ENCODE peak calls at places on chromosomes 2 and 18, in seven cellular contexts. One of them, this sample, is unnamed.

GRCh38 chr18:75818336-75818735 is 390.8 kb upstream of the SMIM21 start:
- DNase-seq in CD8-positive, alpha-beta T cell: no peak
- DNase-seq in sigmoid colon: no peak
- DNase-seq in CD4-positive, CD25-positive, alpha-beta regulatory T cell: no peak
- DNase-seq in tibial artery: no peak
- DNase-seq in CD8-positive, alpha-beta memory T cell: no peak
- DNase-seq in neuronal stem cell: no peak
- DNase-seq in this sample: no peak

GRCh38 chr2:40242315-40242714 is 209.6 kb downstream of the SLC8A1 start:
- DNase-seq in CD8-positive, alpha-beta T cell: no peak
- DNase-seq in sigmoid colon: no peak
- DNase-seq in CD4-positive, CD25-positive, alpha-beta regulatory T cell: no peak
- DNase-seq in tibial artery: no peak
- DNase-seq in CD8-positive, alpha-beta memory T cell: no peak
- DNase-seq in neuronal stem cell: peak; percentile 24
- DNase-seq in this sample: no peak

GRCh38 chr18:12309683-12310198 is 1.7 kb downstream of the TUBB6 start:
- DNase-seq in CD8-positive, alpha-beta T cell: no peak
- DNase-seq in sigmoid colon: no peak
- DNase-seq in CD4-positive, CD25-positive, alpha-beta regulatory T cell: no peak
- DNase-seq in tibial artery: no peak
- DNase-seq in CD8-positive, alpha-beta memory T cell: no peak
- DNase-seq in neuronal stem cell: no peak
- DNase-seq in this sample: no peak

GRCh38 chr18:74505776-74506175 is 9.6 kb downstream of the CNDP2 start:
- DNase-seq in CD8-positive, alpha-beta T cell: no peak
- DNase-seq in sigmoid colon: peak; percentile 52
- DNase-seq in CD4-positive, CD25-positive, alpha-beta regulatory T cell: no peak
- DNase-seq in tibial artery: no peak
- DNase-seq in CD8-positive, alpha-beta memory T cell: no peak
- DNase-seq in neuronal stem cell: no peak
- DNase-seq in this sample: no peak

GRCh38 chr2:95023222-95023597 is 2.3 kb upstream of the MAL start:
- DNase-seq in CD8-positive, alpha-beta T cell: peak; percentile 45
- DNase-seq in sigmoid colon: no peak
- DNase-seq in CD4-positive, CD25-positive, alpha-beta regulatory T cell: peak; percentile 89
- DNase-seq in tibial artery: no peak
- DNase-seq in CD8-positive, alpha-beta memory T cell: no peak
- DNase-seq in neuronal stem cell: no peak
- DNase-seq in this sample: peak; percentile 39

GRCh38 chr2:38512211-38512610 is 90.5 kb downstream of the HNRNPLL start:
- DNase-seq in CD8-positive, alpha-beta T cell: no peak
- DNase-seq in sigmoid colon: no peak
- DNase-seq in CD4-positive, CD25-positive, alpha-beta regulatory T cell: no peak
- DNase-seq in tibial artery: no peak
- DNase-seq in CD8-positive, alpha-beta memory T cell: no peak
- DNase-seq in neuronal stem cell: no peak
- DNase-seq in this sample: no peak

GRCh38 chr2:159804941-159805340 is 6.9 kb upstream of the CD302 start:
- DNase-seq in CD8-positive, alpha-beta T cell: no peak
- DNase-seq in sigmoid colon: no peak
- DNase-seq in CD4-positive, CD25-positive, alpha-beta regulatory T cell: no peak
- DNase-seq in tibial artery: no peak
- DNase-seq in CD8-positive, alpha-beta memory T cell: no peak
- DNase-seq in neuronal stem cell: no peak
- DNase-seq in this sample: no peak

GRCh38 chr18:51425889-51426288 is 228.4 kb upstream of the MEX3C start:
- DNase-seq in CD8-positive, alpha-beta T cell: no peak
- DNase-seq in sigmoid colon: no peak
- DNase-seq in CD4-positive, CD25-positive, alpha-beta regulatory T cell: no peak
- DNase-seq in tibial artery: no peak
- DNase-seq in CD8-positive, alpha-beta memory T cell: no peak
- DNase-seq in neuronal stem cell: no peak
- DNase-seq in this sample: no peak

GRCh38 chr18:21270453-21270852 is 28.4 kb downstream of the GREB1L start:
- DNase-seq in CD8-positive, alpha-beta T cell: no peak
- DNase-seq in sigmoid colon: no peak
- DNase-seq in CD4-positive, CD25-positive, alpha-beta regulatory T cell: no peak
- DNase-seq in tibial artery: no peak
- DNase-seq in CD8-positive, alpha-beta memory T cell: no peak
- DNase-seq in neuronal stem cell: no peak
- DNase-seq in this sample: no peak

GRCh38 chr2:109378682-109379081 is 235.1 kb downstream of the SEPTIN10 start:
- DNase-seq in CD8-positive, alpha-beta T cell: no peak
- DNase-seq in sigmoid colon: peak; percentile 13
- DNase-seq in CD4-positive, CD25-positive, alpha-beta regulatory T cell: no peak
- DNase-seq in tibial artery: no peak
- DNase-seq in CD8-positive, alpha-beta memory T cell: no peak
- DNase-seq in neuronal stem cell: no peak
- DNase-seq in this sample: no peak

GRCh38 chr2:128444816-128445532 is 126.3 kb upstream of the HS6ST1 start:
- DNase-seq in CD8-positive, alpha-beta T cell: no peak
- DNase-seq in sigmoid colon: no peak
- DNase-seq in CD4-positive, CD25-positive, alpha-beta regulatory T cell: no peak
- DNase-seq in tibial artery: peak; percentile 31
- DNase-seq in CD8-positive, alpha-beta memory T cell: no peak
- DNase-seq in neuronal stem cell: no peak
- DNase-seq in this sample: no peak

GRCh38 chr2:196314780-196315179 is 143.4 kb upstream of the STK17B start:
- DNase-seq in CD8-positive, alpha-beta T cell: no peak
- DNase-seq in sigmoid colon: no peak
- DNase-seq in CD4-positive, CD25-positive, alpha-beta regulatory T cell: no peak
- DNase-seq in tibial artery: no peak
- DNase-seq in CD8-positive, alpha-beta memory T cell: no peak
- DNase-seq in neuronal stem cell: no peak
- DNase-seq in this sample: no peak

GRCh38 chr18:65988972-65989371 is 238.2 kb downstream of the CDH7 start:
- DNase-seq in CD8-positive, alpha-beta T cell: no peak
- DNase-seq in sigmoid colon: no peak
- DNase-seq in CD4-positive, CD25-positive, alpha-beta regulatory T cell: no peak
- DNase-seq in tibial artery: no peak
- DNase-seq in CD8-positive, alpha-beta memory T cell: no peak
- DNase-seq in neuronal stem cell: no peak
- DNase-seq in this sample: no peak

GRCh38 chr2:136612079-136612478 is 153.3 kb upstream of the THSD7B start:
- DNase-seq in CD8-positive, alpha-beta T cell: no peak
- DNase-seq in sigmoid colon: no peak
- DNase-seq in CD4-positive, CD25-positive, alpha-beta regulatory T cell: no peak
- DNase-seq in tibial artery: no peak
- DNase-seq in CD8-positive, alpha-beta memory T cell: no peak
- DNase-seq in neuronal stem cell: no peak
- DNase-seq in this sample: no peak

GRCh38 chr2:73070651-73071451 is 661 bp downstream of the SFXN5 start:
- DNase-seq in CD8-positive, alpha-beta T cell: peak; percentile 95
- DNase-seq in sigmoid colon: peak; percentile 99
- DNase-seq in CD4-positive, CD25-positive, alpha-beta regulatory T cell: peak; percentile 95
- DNase-seq in tibial artery: peak; percentile 99
- DNase-seq in CD8-positive, alpha-beta memory T cell: peak; percentile 93
- DNase-seq in neuronal stem cell: peak; percentile 97
- DNase-seq in this sample: peak; percentile 88

GRCh38 chr18:34033968-34034367 is 190.7 kb downstream of the NOL4 start:
- DNase-seq in CD8-positive, alpha-beta T cell: no peak
- DNase-seq in sigmoid colon: no peak
- DNase-seq in CD4-positive, CD25-positive, alpha-beta regulatory T cell: no peak
- DNase-seq in tibial artery: no peak
- DNase-seq in CD8-positive, alpha-beta memory T cell: no peak
- DNase-seq in neuronal stem cell: no peak
- DNase-seq in this sample: no peak

GRCh38 chr2:226760412-226761194 is 39.0 kb downstream of the IRS1 start:
- DNase-seq in CD8-positive, alpha-beta T cell: no peak
- DNase-seq in sigmoid colon: no peak
- DNase-seq in CD4-positive, CD25-positive, alpha-beta regulatory T cell: no peak
- DNase-seq in tibial artery: no peak
- DNase-seq in CD8-positive, alpha-beta memory T cell: no peak
- DNase-seq in neuronal stem cell: no peak
- DNase-seq in this sample: no peak

GRCh38 chr2:82120120-82120519 is 1815.6 kb upstream of the LRRTM1 start:
- DNase-seq in CD8-positive, alpha-beta T cell: no peak
- DNase-seq in sigmoid colon: no peak
- DNase-seq in CD4-positive, CD25-positive, alpha-beta regulatory T cell: no peak
- DNase-seq in tibial artery: no peak
- DNase-seq in CD8-positive, alpha-beta memory T cell: no peak
- DNase-seq in neuronal stem cell: peak; percentile 14
- DNase-seq in this sample: no peak

GRCh38 chr2:62489162-62489561 is 16.8 kb downstream of the TMEM17 start:
- DNase-seq in CD8-positive, alpha-beta T cell: no peak
- DNase-seq in sigmoid colon: no peak
- DNase-seq in CD4-positive, CD25-positive, alpha-beta regulatory T cell: no peak
- DNase-seq in tibial artery: no peak
- DNase-seq in CD8-positive, alpha-beta memory T cell: no peak
- DNase-seq in neuronal stem cell: no peak
- DNase-seq in this sample: no peak

GRCh38 chr2:38615237-38615636 is 12.5 kb upstream of the HNRNPLL start:
- DNase-seq in CD8-positive, alpha-beta T cell: no peak
- DNase-seq in sigmoid colon: no peak
- DNase-seq in CD4-positive, CD25-positive, alpha-beta regulatory T cell: no peak
- DNase-seq in tibial artery: no peak
- DNase-seq in CD8-positive, alpha-beta memory T cell: no peak
- DNase-seq in neuronal stem cell: no peak
- DNase-seq in this sample: no peak

GRCh38 chr2:67210430-67210829 is 186.7 kb upstream of the ETAA1 start:
- DNase-seq in CD8-positive, alpha-beta T cell: no peak
- DNase-seq in sigmoid colon: no peak
- DNase-seq in CD4-positive, CD25-positive, alpha-beta regulatory T cell: no peak
- DNase-seq in tibial artery: no peak
- DNase-seq in CD8-positive, alpha-beta memory T cell: no peak
- DNase-seq in neuronal stem cell: no peak
- DNase-seq in this sample: no peak

GRCh38 chr2:4404363-4404762 is 701.0 kb downstream of the DCDC2C start:
- DNase-seq in CD8-positive, alpha-beta T cell: no peak
- DNase-seq in sigmoid colon: no peak
- DNase-seq in CD4-positive, CD25-positive, alpha-beta regulatory T cell: no peak
- DNase-seq in tibial artery: no peak
- DNase-seq in CD8-positive, alpha-beta memory T cell: no peak
- DNase-seq in neuronal stem cell: no peak
- DNase-seq in this sample: no peak

GRCh38 chr2:3807853-3808252 is 104.5 kb downstream of the DCDC2C start:
- DNase-seq in CD8-positive, alpha-beta T cell: no peak
- DNase-seq in sigmoid colon: no peak
- DNase-seq in CD4-positive, CD25-positive, alpha-beta regulatory T cell: no peak
- DNase-seq in tibial artery: no peak
- DNase-seq in CD8-positive, alpha-beta memory T cell: no peak
- DNase-seq in neuronal stem cell: no peak
- DNase-seq in this sample: no peak

GRCh38 chr2:12684471-12684936 is 32.2 kb upstream of the TRIB2 start:
- DNase-seq in CD8-positive, alpha-beta T cell: no peak
- DNase-seq in sigmoid colon: peak; percentile 71
- DNase-seq in CD4-positive, CD25-positive, alpha-beta regulatory T cell: no peak
- DNase-seq in tibial artery: no peak
- DNase-seq in CD8-positive, alpha-beta memory T cell: no peak
- DNase-seq in neuronal stem cell: no peak
- DNase-seq in this sample: no peak

GRCh38 chr18:31736630-31737029 is 24.1 kb downstream of the SLC25A52 start:
- DNase-seq in CD8-positive, alpha-beta T cell: no peak
- DNase-seq in sigmoid colon: no peak
- DNase-seq in CD4-positive, CD25-positive, alpha-beta regulatory T cell: no peak
- DNase-seq in tibial artery: no peak
- DNase-seq in CD8-positive, alpha-beta memory T cell: no peak
- DNase-seq in neuronal stem cell: no peak
- DNase-seq in this sample: no peak

GRCh38 chr2:19120941-19121750 is 237.3 kb downstream of the OSR1 start:
- DNase-seq in CD8-positive, alpha-beta T cell: no peak
- DNase-seq in sigmoid colon: no peak
- DNase-seq in CD4-positive, CD25-positive, alpha-beta regulatory T cell: no peak
- DNase-seq in tibial artery: no peak
- DNase-seq in CD8-positive, alpha-beta memory T cell: no peak
- DNase-seq in neuronal stem cell: no peak
- DNase-seq in this sample: no peak

GRCh38 chr2:1601471-1602358 is 142.6 kb downstream of the PXDN start:
- DNase-seq in CD8-positive, alpha-beta T cell: no peak
- DNase-seq in sigmoid colon: no peak
- DNase-seq in CD4-positive, CD25-positive, alpha-beta regulatory T cell: no peak
- DNase-seq in tibial artery: peak; percentile 39
- DNase-seq in CD8-positive, alpha-beta memory T cell: no peak
- DNase-seq in neuronal stem cell: no peak
- DNase-seq in this sample: no peak
- H3K4me1 ChIP-seq in CD8-positive, alpha-beta T cell: no peaks in the 10 kb centered on the region
- H3K4me1 ChIP-seq in sigmoid colon: no peaks in the 10 kb centered on the region
- H3K4me1 ChIP-seq in CD4-positive, CD25-positive, alpha-beta regulatory T cell: no peaks in the 10 kb centered on the region
- H3K4me1 ChIP-seq in tibial artery: no peaks in the 10 kb centered on the region
- H3K4me1 ChIP-seq in CD8-positive, alpha-beta memory T cell: no peaks in the 10 kb centered on the region
- H3K4me1 ChIP-seq in neuronal stem cell: no peaks in the 10 kb centered on the region
- H3K4me1 ChIP-seq in this sample: no peaks in the 10 kb centered on the region

GRCh38 chr2:102126660-102127059 is 15.9 kb upstream of the IL1R1 start:
- DNase-seq in CD8-positive, alpha-beta T cell: no peak
- DNase-seq in sigmoid colon: no peak
- DNase-seq in CD4-positive, CD25-positive, alpha-beta regulatory T cell: no peak
- DNase-seq in tibial artery: no peak
- DNase-seq in CD8-positive, alpha-beta memory T cell: no peak
- DNase-seq in neuronal stem cell: no peak
- DNase-seq in this sample: no peak
- H3K4me1 ChIP-seq in CD8-positive, alpha-beta T cell: no peaks in the 10 kb centered on the region
- H3K4me1 ChIP-seq in sigmoid colon: no peaks in the 10 kb centered on the region
- H3K4me1 ChIP-seq in CD4-positive, CD25-positive, alpha-beta regulatory T cell: no peaks in the 10 kb centered on the region
- H3K4me1 ChIP-seq in tibial artery: no peaks in the 10 kb centered on the region
- H3K4me1 ChIP-seq in CD8-positive, alpha-beta memory T cell: no peaks in the 10 kb centered on the region
- H3K4me1 ChIP-seq in neuronal stem cell: no peaks in the 10 kb centered on the region
- H3K4me1 ChIP-seq in this sample: no peaks in the 10 kb centered on the region

GRCh38 chr2:28368417-28368798 is 24.2 kb upstream of the FOSL2 start:
- DNase-seq in CD8-positive, alpha-beta T cell: no peak
- DNase-seq in sigmoid colon: no peak
- DNase-seq in CD4-positive, CD25-positive, alpha-beta regulatory T cell: no peak
- DNase-seq in tibial artery: no peak
- DNase-seq in CD8-positive, alpha-beta memory T cell: no peak
- DNase-seq in neuronal stem cell: no peak
- DNase-seq in this sample: no peak
- H3K4me1 ChIP-seq in CD8-positive, alpha-beta T cell: peaks cover 42% of the 10 kb centered on the region
- H3K4me1 ChIP-seq in sigmoid colon: no peaks in the 10 kb centered on the region
- H3K4me1 ChIP-seq in CD4-positive, CD25-positive, alpha-beta regulatory T cell: peaks cover 42% of the 10 kb centered on the region
- H3K4me1 ChIP-seq in tibial artery: no peaks in the 10 kb centered on the region
- H3K4me1 ChIP-seq in CD8-positive, alpha-beta memory T cell: peaks cover 46% of the 10 kb centered on the region
- H3K4me1 ChIP-seq in neuronal stem cell: peaks cover 6% of the 10 kb centered on the region
- H3K4me1 ChIP-seq in this sample: peaks cover 42% of the 10 kb centered on the region

GRCh38 chr18:59876310-59876626 is 23.5 kb upstream of the PMAIP1 start:
- DNase-seq in CD8-positive, alpha-beta T cell: no peak
- DNase-seq in sigmoid colon: no peak
- DNase-seq in CD4-positive, CD25-positive, alpha-beta regulatory T cell: no peak
- DNase-seq in tibial artery: no peak
- DNase-seq in CD8-positive, alpha-beta memory T cell: no peak
- DNase-seq in neuronal stem cell: no peak
- DNase-seq in this sample: no peak

GRCh38 chr18:59873616-59874015 is 26.2 kb upstream of the PMAIP1 start:
- DNase-seq in CD8-positive, alpha-beta T cell: no peak
- DNase-seq in sigmoid colon: no peak
- DNase-seq in CD4-positive, CD25-positive, alpha-beta regulatory T cell: no peak
- DNase-seq in tibial artery: no peak
- DNase-seq in CD8-positive, alpha-beta memory T cell: no peak
- DNase-seq in neuronal stem cell: no peak
- DNase-seq in this sample: no peak

GRCh38 chr18:59871711-59872362 is 28.0 kb upstream of the PMAIP1 start:
- DNase-seq in CD8-positive, alpha-beta T cell: no peak
- DNase-seq in sigmoid colon: no peak
- DNase-seq in CD4-positive, CD25-positive, alpha-beta regulatory T cell: no peak
- DNase-seq in tibial artery: no peak
- DNase-seq in CD8-positive, alpha-beta memory T cell: no peak
- DNase-seq in neuronal stem cell: no peak
- DNase-seq in this sample: no peak

GRCh38 chr18:59877366-59877765 is 22.4 kb upstream of the PMAIP1 start:
- DNase-seq in CD8-positive, alpha-beta T cell: no peak
- DNase-seq in sigmoid colon: no peak
- DNase-seq in CD4-positive, CD25-positive, alpha-beta regulatory T cell: no peak
- DNase-seq in tibial artery: no peak
- DNase-seq in CD8-positive, alpha-beta memory T cell: no peak
- DNase-seq in neuronal stem cell: no peak
- DNase-seq in this sample: no peak

GRCh38 chr18:59874166-59874565 is 25.6 kb upstream of the PMAIP1 start:
- DNase-seq in CD8-positive, alpha-beta T cell: no peak
- DNase-seq in sigmoid colon: no peak
- DNase-seq in CD4-positive, CD25-positive, alpha-beta regulatory T cell: no peak
- DNase-seq in tibial artery: no peak
- DNase-seq in CD8-positive, alpha-beta memory T cell: no peak
- DNase-seq in neuronal stem cell: no peak
- DNase-seq in this sample: no peak
- H3K4me1 ChIP-seq in CD8-positive, alpha-beta T cell: no peaks in the 10 kb centered on the region
- H3K4me1 ChIP-seq in sigmoid colon: no peaks in the 10 kb centered on the region
- H3K4me1 ChIP-seq in CD4-positive, CD25-positive, alpha-beta regulatory T cell: no peaks in the 10 kb centered on the region
- H3K4me1 ChIP-seq in tibial artery: no peaks in the 10 kb centered on the region
- H3K4me1 ChIP-seq in CD8-positive, alpha-beta memory T cell: no peaks in the 10 kb centered on the region
- H3K4me1 ChIP-seq in neuronal stem cell: no peaks in the 10 kb centered on the region
- H3K4me1 ChIP-seq in this sample: no peaks in the 10 kb centered on the region

This sample was measured in effector memory CD4-positive, alpha-beta T cell.